ENCODE peak calls at places on chromosomes 4 and X, in four cellular contexts. One of them, this sample, is unnamed.

GRCh38 chrX:54479471-54480122 is 16.4 kb downstream of the FGD1 start:
- DNase-seq in G401: no peak
- DNase-seq in GM19239: no peak
- DNase-seq in M059J: peak
- DNase-seq in this sample: no peak

GRCh38 chrX:152912121-152912520 is 14.3 kb downstream of the ZNF185 start:
- DNase-seq in GM19239: no peak
- DNase-seq in M059J: no peak
- DNase-seq in G401: no peak
- DNase-seq in this sample: no peak

GRCh38 chrX:151714367-151714766 is 1.5 kb upstream of the FATE1 start:
- DNase-seq in G401: no peak
- DNase-seq in GM19239: no peak
- DNase-seq in M059J: no peak
- DNase-seq in this sample: no peak

GRCh38 chr4:87633239-87633638 is 16.8 kb upstream of the DMP1 start:
- DNase-seq in GM19239: no peak
- DNase-seq in M059J: peak
- DNase-seq in G401: peak
- DNase-seq in this sample: no peak

GRCh38 chr4:118265312-118266144 is 87.3 kb downstream of the PRSS12 start:
- DNase-seq in GM19239: no peak
- DNase-seq in M059J: no peak
- DNase-seq in G401: no peak
- DNase-seq in this sample: no peak

GRCh38 chr4:47010347-47011188 is 17.2 kb upstream of the GABRA4 start:
- DNase-seq in M059J: peak
- DNase-seq in G401: no peak
- DNase-seq in GM19239: no peak
- DNase-seq in this sample: peak

GRCh38 chr4:183960912-183961569 is 55.9 kb downstream of the STOX2 start:
- DNase-seq in M059J: peak
- DNase-seq in G401: peak
- DNase-seq in GM19239: no peak
- DNase-seq in this sample: no peak

GRCh38 chr4:2142630-2143427 is 83.7 kb downstream of the NAT8L start:
- DNase-seq in M059J: peak
- DNase-seq in G401: no peak
- DNase-seq in GM19239: no peak
- DNase-seq in this sample: no peak

GRCh38 chr4:144646523-144647094 is 653 bp downstream of the HHIP start:
- DNase-seq in G401: no peak
- DNase-seq in GM19239: no peak
- DNase-seq in M059J: peak
- DNase-seq in this sample: no peak

GRCh38 chr4:183392377-183392776 is 52.1 kb upstream of the CDKN2AIP start:
- DNase-seq in G401: no peak
- DNase-seq in GM19239: no peak
- DNase-seq in M059J: no peak
- DNase-seq in this sample: no peak

GRCh38 chr4:173529505-173530325 is at the start of gene HAND2:
- DNase-seq in GM19239: no peak
- DNase-seq in M059J: peak
- DNase-seq in G401: no peak
- DNase-seq in this sample: no peak

GRCh38 chrX:35150052-35150451 is 207.5 kb downstream of the FAM47B start:
- DNase-seq in G401: no peak
- DNase-seq in GM19239: no peak
- DNase-seq in M059J: no peak
- DNase-seq in this sample: no peak

GRCh38 chrX:16023790-16024734 is 99.3 kb upstream of the GRPR start:
- DNase-seq in G401: no peak
- DNase-seq in M059J: peak
- DNase-seq in GM19239: peak
- DNase-seq in this sample: peak

GRCh38 chr4:83267121-83267834 is 17.3 kb downstream of the COQ2 start:
- DNase-seq in G401: no peak
- DNase-seq in M059J: peak
- DNase-seq in GM19239: no peak
- DNase-seq in this sample: no peak

GRCh38 chr4:63348735-63349673 is 1060.2 kb downstream of the TECRL start:
- DNase-seq in GM19239: no peak
- DNase-seq in M059J: no peak
- DNase-seq in G401: no peak
- DNase-seq in this sample: no peak

GRCh38 chr4:168863719-168864632 is 146.1 kb downstream of the CBR4 start:
- DNase-seq in M059J: no peak
- DNase-seq in G401: no peak
- DNase-seq in GM19239: no peak
- DNase-seq in this sample: no peak

GRCh38 chr4:86108152-86108551 is 251.7 kb downstream of the MAPK10 start:
- DNase-seq in G401: no peak
- DNase-seq in M059J: peak
- DNase-seq in GM19239: no peak
- DNase-seq in this sample: no peak

GRCh38 chrX:146907391-146908240 is 93.1 kb upstream of the CXorf51A start:
- DNase-seq in M059J: peak
- DNase-seq in G401: no peak
- DNase-seq in GM19239: no peak
- DNase-seq in this sample: no peak

GRCh38 chr4:151841107-151841506 is 80.3 kb upstream of the GATB start:
- DNase-seq in GM19239: no peak
- DNase-seq in G401: peak
- DNase-seq in M059J: no peak
- DNase-seq in this sample: no peak

GRCh38 chr4:142043509-142043908 is 407.1 kb downstream of the IL15 start:
- DNase-seq in GM19239: no peak
- DNase-seq in G401: no peak
- DNase-seq in M059J: peak
- DNase-seq in this sample: no peak

GRCh38 chr4:152283806-152284470 is 252.0 kb downstream of the FBXW7 start:
- DNase-seq in G401: no peak
- DNase-seq in GM19239: no peak
- DNase-seq in M059J: peak
- DNase-seq in this sample: no peak

GRCh38 chr4:77852892-77853495 is 9.6 kb upstream of the MRPL1 start:
- DNase-seq in M059J: no peak
- DNase-seq in GM19239: no peak
- DNase-seq in G401: no peak
- DNase-seq in this sample: peak

GRCh38 chrX:8345473-8345872 is 119.2 kb upstream of the VCX3B start:
- DNase-seq in GM19239: no peak
- DNase-seq in G401: no peak
- DNase-seq in M059J: peak
- DNase-seq in this sample: no peak

GRCh38 chrX:130575831-130576404 is 174.1 kb downstream of the RBMX2 start:
- DNase-seq in GM19239: peak
- DNase-seq in G401: peak
- DNase-seq in M059J: peak
- DNase-seq in this sample: no peak

GRCh38 chr4:3010998-3011397 is 47.6 kb downstream of the GRK4 start:
- DNase-seq in M059J: peak
- DNase-seq in GM19239: no peak
- DNase-seq in G401: no peak
- DNase-seq in this sample: no peak

GRCh38 chr4:164203476-164203875 is 550.5 kb upstream of the SMIM31 start:
- DNase-seq in M059J: no peak
- DNase-seq in G401: no peak
- DNase-seq in GM19239: no peak
- DNase-seq in this sample: no peak

GRCh38 chrX:41906515-41907165 is 16.7 kb downstream of the CASK start:
- DNase-seq in G401: no peak
- DNase-seq in M059J: peak
- DNase-seq in GM19239: no peak
- DNase-seq in this sample: no peak

GRCh38 chr4:125522992-125523391 is 208.2 kb downstream of the FAT4 start:
- DNase-seq in GM19239: no peak
- DNase-seq in M059J: no peak
- DNase-seq in G401: no peak
- DNase-seq in this sample: no peak

GRCh38 chr4:35300996-35301774 is 943.1 kb downstream of the ARAP2 start:
- DNase-seq in GM19239: no peak
- DNase-seq in M059J: no peak
- DNase-seq in G401: no peak
- DNase-seq in this sample: no peak

GRCh38 chr4:2855584-2855983 is 11.9 kb downstream of the ADD1 start:
- DNase-seq in GM19239: no peak
- DNase-seq in G401: no peak
- DNase-seq in M059J: no peak
- DNase-seq in this sample: no peak

GRCh38 chr4:104490096-104490769 is 4.5 kb downstream of the CXXC4 start:
- DNase-seq in M059J: no peak
- DNase-seq in G401: peak
- DNase-seq in GM19239: no peak
- DNase-seq in this sample: no peak

GRCh38 chr4:54879576-54879975 is 221.8 kb downstream of the KIT start:
- DNase-seq in M059J: peak
- DNase-seq in G401: no peak
- DNase-seq in GM19239: no peak
- DNase-seq in this sample: no peak

GRCh38 chrX:100413231-100413630 is 3.2 kb upstream of the PCDH19 start:
- DNase-seq in M059J: peak
- DNase-seq in G401: peak
- DNase-seq in GM19239: no peak
- DNase-seq in this sample: peak

GRCh38 chr4:138095378-138095777 is 146.8 kb downstream of the SLC7A11 start:
- DNase-seq in M059J: no peak
- DNase-seq in GM19239: no peak
- DNase-seq in G401: no peak
- DNase-seq in this sample: no peak

GRCh38 chr4:60724623-60725022 is 475.5 kb upstream of the ADGRL3 start:
- DNase-seq in M059J: peak
- DNase-seq in GM19239: no peak
- DNase-seq in G401: no peak
- DNase-seq in this sample: no peak

GRCh38 chrX:108159028-108159670 is 67.6 kb downstream of the ATG4A start:
- DNase-seq in M059J: no peak
- DNase-seq in GM19239: no peak
- DNase-seq in G401: no peak
- DNase-seq in this sample: no peak

GRCh38 chr4:40183615-40184411 is 13.0 kb upstream of the RHOH start:
- DNase-seq in GM19239: no peak
- DNase-seq in G401: no peak
- DNase-seq in M059J: no peak
- DNase-seq in this sample: no peak

GRCh38 chrX:88883205-88883604 is 136.2 kb downstream of the CPXCR1 start:
- DNase-seq in M059J: no peak
- DNase-seq in G401: no peak
- DNase-seq in GM19239: no peak
- DNase-seq in this sample: no peak

GRCh38 chr4:8709729-8710360 is 117.3 kb downstream of the CPZ start:
- DNase-seq in GM19239: no peak
- DNase-seq in G401: no peak
- DNase-seq in M059J: no peak
- DNase-seq in this sample: no peak

This sample was measured in GM12864.